ENCODE peak calls at places on chromosomes 4 and X, in seven cellular contexts. One of them, this sample, is unnamed.

GRCh38 chr4:8053688-8054449 is 104.7 kb downstream of the ABLIM2 start:
- DNase-seq in neuronal stem cell: no peak
- DNase-seq in fibroblast of lung: no peak
- DNase-seq in endothelial cell of umbilical vein: no peak
- DNase-seq in HCT116: no peak
- DNase-seq in IMR-90: no peak
- DNase-seq in GM23248: no peak
- DNase-seq in this sample: no peak

GRCh38 chr4:127782025-127782274 is 172 bp upstream of the HSPA4L start:
- DNase-seq in IMR-90: peak
- DNase-seq in fibroblast of lung: peak
- DNase-seq in endothelial cell of umbilical vein: no peak
- DNase-seq in HCT116: peak
- DNase-seq in GM23248: peak
- DNase-seq in neuronal stem cell: peak
- DNase-seq in this sample: no peak

GRCh38 chr4:159765402-159765801 is 662.5 kb downstream of the RAPGEF2 start:
- DNase-seq in GM23248: peak
- DNase-seq in HCT116: no peak
- DNase-seq in neuronal stem cell: no peak
- DNase-seq in IMR-90: no peak
- DNase-seq in endothelial cell of umbilical vein: no peak
- DNase-seq in fibroblast of lung: no peak
- DNase-seq in this sample: no peak

GRCh38 chrX:130147631-130148030 is 18.0 kb downstream of the AIFM1 start:
- DNase-seq in neuronal stem cell: no peak
- DNase-seq in GM23248: no peak
- DNase-seq in HCT116: no peak
- DNase-seq in fibroblast of lung: no peak
- DNase-seq in IMR-90: no peak
- DNase-seq in endothelial cell of umbilical vein: no peak
- DNase-seq in this sample: no peak

GRCh38 chr4:129583868-129584267 is 487.9 kb downstream of the C4orf33 start:
- DNase-seq in IMR-90: no peak
- DNase-seq in GM23248: no peak
- DNase-seq in neuronal stem cell: no peak
- DNase-seq in endothelial cell of umbilical vein: no peak
- DNase-seq in fibroblast of lung: peak
- DNase-seq in HCT116: no peak
- DNase-seq in this sample: peak

GRCh38 chr4:84498203-84499026 is 677 bp downstream of the NKX6-1 start:
- DNase-seq in GM23248: peak
- DNase-seq in neuronal stem cell: no peak
- DNase-seq in fibroblast of lung: peak
- DNase-seq in IMR-90: peak
- DNase-seq in endothelial cell of umbilical vein: peak
- DNase-seq in HCT116: peak
- DNase-seq in this sample: no peak

GRCh38 chrX:12975670-12975965 is 708 bp downstream of the TMSB4X start:
- DNase-seq in IMR-90: no peak
- DNase-seq in neuronal stem cell: no peak
- DNase-seq in GM23248: no peak
- DNase-seq in HCT116: no peak
- DNase-seq in endothelial cell of umbilical vein: no peak
- DNase-seq in fibroblast of lung: no peak
- DNase-seq in this sample: no peak

GRCh38 chr4:140136509-140136908 is 17.5 kb downstream of the MAML3 start:
- DNase-seq in GM23248: peak
- DNase-seq in IMR-90: peak
- DNase-seq in endothelial cell of umbilical vein: peak
- DNase-seq in HCT116: no peak
- DNase-seq in fibroblast of lung: peak
- DNase-seq in neuronal stem cell: no peak
- DNase-seq in this sample: no peak

GRCh38 chrX:49282647-49283011 is 13.0 kb downstream of the PPP1R3F start:
- DNase-seq in GM23248: peak
- DNase-seq in endothelial cell of umbilical vein: no peak
- DNase-seq in HCT116: peak
- DNase-seq in IMR-90: peak
- DNase-seq in neuronal stem cell: no peak
- DNase-seq in fibroblast of lung: peak
- DNase-seq in this sample: no peak

GRCh38 chr4:20137176-20137575 is 114.5 kb upstream of the SLIT2 start:
- DNase-seq in HCT116: no peak
- DNase-seq in neuronal stem cell: no peak
- DNase-seq in fibroblast of lung: peak
- DNase-seq in IMR-90: peak
- DNase-seq in endothelial cell of umbilical vein: no peak
- DNase-seq in GM23248: peak
- DNase-seq in this sample: peak

GRCh38 chr4:94489075-94489474 is 37.3 kb downstream of the PDLIM5 start:
- DNase-seq in endothelial cell of umbilical vein: no peak
- DNase-seq in fibroblast of lung: no peak
- DNase-seq in HCT116: no peak
- DNase-seq in neuronal stem cell: no peak
- DNase-seq in GM23248: no peak
- DNase-seq in IMR-90: no peak
- DNase-seq in this sample: no peak

GRCh38 chrX:17375631-17376380 is 806 bp downstream of the NHS start:
- DNase-seq in endothelial cell of umbilical vein: peak
- DNase-seq in GM23248: peak
- DNase-seq in IMR-90: peak
- DNase-seq in HCT116: no peak
- DNase-seq in neuronal stem cell: peak
- DNase-seq in fibroblast of lung: peak
- DNase-seq in this sample: no peak

GRCh38 chr4:1635452-1635851 is 48.7 kb downstream of the FAM53A start:
- DNase-seq in endothelial cell of umbilical vein: no peak
- DNase-seq in HCT116: no peak
- DNase-seq in GM23248: no peak
- DNase-seq in IMR-90: no peak
- DNase-seq in fibroblast of lung: no peak
- DNase-seq in neuronal stem cell: no peak
- DNase-seq in this sample: no peak

GRCh38 chrX:140034916-140035315 is 69.6 kb upstream of the CXorf66 start:
- DNase-seq in endothelial cell of umbilical vein: no peak
- DNase-seq in fibroblast of lung: no peak
- DNase-seq in IMR-90: no peak
- DNase-seq in HCT116: no peak
- DNase-seq in neuronal stem cell: no peak
- DNase-seq in GM23248: peak
- DNase-seq in this sample: no peak

GRCh38 chrX:22247169-22247568 is 25.5 kb upstream of the CBLL2 start:
- DNase-seq in HCT116: no peak
- DNase-seq in neuronal stem cell: no peak
- DNase-seq in fibroblast of lung: peak
- DNase-seq in GM23248: peak
- DNase-seq in IMR-90: peak
- DNase-seq in endothelial cell of umbilical vein: no peak
- DNase-seq in this sample: no peak

GRCh38 chr4:74501579-74501978 is 56.6 kb downstream of the AREG start:
- DNase-seq in GM23248: peak
- DNase-seq in fibroblast of lung: peak
- DNase-seq in IMR-90: peak
- DNase-seq in HCT116: no peak
- DNase-seq in endothelial cell of umbilical vein: peak
- DNase-seq in neuronal stem cell: no peak
- DNase-seq in this sample: no peak

GRCh38 chrX:129842510-129843208 is 1.0 kb downstream of the ZDHHC9 start:
- DNase-seq in HCT116: no peak
- DNase-seq in IMR-90: peak
- DNase-seq in fibroblast of lung: peak
- DNase-seq in neuronal stem cell: no peak
- DNase-seq in endothelial cell of umbilical vein: peak
- DNase-seq in GM23248: peak
- DNase-seq in this sample: no peak

GRCh38 chr4:16582526-16582925 is 315.9 kb downstream of the LDB2 start:
- DNase-seq in neuronal stem cell: no peak
- DNase-seq in fibroblast of lung: no peak
- DNase-seq in endothelial cell of umbilical vein: no peak
- DNase-seq in IMR-90: no peak
- DNase-seq in GM23248: no peak
- DNase-seq in HCT116: no peak
- DNase-seq in this sample: peak

GRCh38 chr4:141731481-141731880 is 95.1 kb downstream of the IL15 start:
- DNase-seq in fibroblast of lung: no peak
- DNase-seq in GM23248: peak
- DNase-seq in neuronal stem cell: no peak
- DNase-seq in HCT116: no peak
- DNase-seq in IMR-90: peak
- DNase-seq in endothelial cell of umbilical vein: no peak
- DNase-seq in this sample: no peak

GRCh38 chr4:137545461-137545861 is 13.2 kb upstream of the PCDH18 start:
- DNase-seq in fibroblast of lung: peak
- DNase-seq in HCT116: no peak
- DNase-seq in neuronal stem cell: no peak
- DNase-seq in IMR-90: peak
- DNase-seq in endothelial cell of umbilical vein: no peak
- DNase-seq in GM23248: peak
- DNase-seq in this sample: no peak

GRCh38 chr4:53459548-53459947 is 82.1 kb downstream of the FIP1L1 start:
- DNase-seq in IMR-90: peak
- DNase-seq in GM23248: peak
- DNase-seq in endothelial cell of umbilical vein: peak
- DNase-seq in HCT116: no peak
- DNase-seq in fibroblast of lung: peak
- DNase-seq in neuronal stem cell: no peak
- DNase-seq in this sample: no peak

GRCh38 chrX:40011483-40012038 is 86.2 kb downstream of the BCOR start:
- DNase-seq in endothelial cell of umbilical vein: no peak
- DNase-seq in neuronal stem cell: no peak
- DNase-seq in GM23248: no peak
- DNase-seq in HCT116: no peak
- DNase-seq in IMR-90: no peak
- DNase-seq in fibroblast of lung: no peak
- DNase-seq in this sample: no peak

GRCh38 chr4:5746829-5747745 is 36.1 kb downstream of the EVC start:
- DNase-seq in neuronal stem cell: no peak
- DNase-seq in fibroblast of lung: peak
- DNase-seq in IMR-90: peak
- DNase-seq in GM23248: peak
- DNase-seq in endothelial cell of umbilical vein: peak
- DNase-seq in HCT116: no peak
- DNase-seq in this sample: no peak

GRCh38 chr4:138749303-138749702 is 266.3 kb upstream of the NOCT start:
- DNase-seq in IMR-90: peak
- DNase-seq in endothelial cell of umbilical vein: no peak
- DNase-seq in HCT116: no peak
- DNase-seq in GM23248: peak
- DNase-seq in neuronal stem cell: no peak
- DNase-seq in fibroblast of lung: peak
- DNase-seq in this sample: no peak

GRCh38 chr4:20251796-20252655 is at the start of gene SLIT2:
- DNase-seq in fibroblast of lung: peak
- DNase-seq in GM23248: peak
- DNase-seq in neuronal stem cell: peak
- DNase-seq in endothelial cell of umbilical vein: peak
- DNase-seq in IMR-90: peak
- DNase-seq in HCT116: peak
- DNase-seq in this sample: no peak

GRCh38 chr4:184617611-184618196 is 31.5 kb downstream of the CASP3 start:
- DNase-seq in GM23248: no peak
- DNase-seq in IMR-90: no peak
- DNase-seq in endothelial cell of umbilical vein: no peak
- DNase-seq in fibroblast of lung: no peak
- DNase-seq in HCT116: no peak
- DNase-seq in neuronal stem cell: no peak
- DNase-seq in this sample: no peak

DNA sequence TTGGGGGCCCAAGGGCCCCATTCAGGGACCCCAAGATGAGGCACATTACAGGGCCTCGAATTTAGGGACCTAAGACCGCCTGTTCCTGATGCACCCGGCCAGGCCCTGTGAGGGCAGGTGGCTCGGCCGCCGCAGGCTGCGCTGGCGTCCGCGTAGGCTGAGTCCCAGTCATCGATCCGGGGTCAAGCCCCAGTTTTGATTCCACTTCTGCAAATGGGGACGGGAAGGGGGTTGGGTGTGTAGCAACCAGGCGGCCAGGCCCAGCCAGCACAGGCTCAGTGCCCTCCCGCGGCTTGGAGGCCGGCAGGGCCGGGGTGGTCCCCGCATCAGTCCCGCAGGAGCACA is 327 bp downstream of the PNPLA4 start:
- DNase-seq in neuronal stem cell: no peak
- DNase-seq in endothelial cell of umbilical vein: no peak
- DNase-seq in IMR-90: no peak
- DNase-seq in HCT116: no peak
- DNase-seq in fibroblast of lung: no peak
- DNase-seq in GM23248: no peak
- DNase-seq in this sample: no peak
- H3K9ac ChIP-seq in neuronal stem cell: peak
- H3K9ac ChIP-seq in endothelial cell of umbilical vein: peak
- H3K9ac ChIP-seq in IMR-90: peak
- H3K9ac ChIP-seq in HCT116: peak
- H3K9ac ChIP-seq in fibroblast of lung: peak
- H3K9ac ChIP-seq in GM23248: peak
- H3K9ac ChIP-seq in this sample: no peak

GRCh38 chr4:22391548-22391947 is 124.3 kb downstream of the ADGRA3 start:
- DNase-seq in fibroblast of lung: peak
- DNase-seq in neuronal stem cell: no peak
- DNase-seq in endothelial cell of umbilical vein: no peak
- DNase-seq in HCT116: no peak
- DNase-seq in IMR-90: peak
- DNase-seq in GM23248: peak
- DNase-seq in this sample: no peak

GRCh38 chr4:22384154-22384553 is 131.7 kb downstream of the ADGRA3 start:
- DNase-seq in neuronal stem cell: no peak
- DNase-seq in IMR-90: no peak
- DNase-seq in GM23248: no peak
- DNase-seq in endothelial cell of umbilical vein: no peak
- DNase-seq in HCT116: no peak
- DNase-seq in fibroblast of lung: no peak
- DNase-seq in this sample: no peak

GRCh38 chr4:22389240-22389871 is 126.5 kb downstream of the ADGRA3 start:
- DNase-seq in endothelial cell of umbilical vein: peak
- DNase-seq in fibroblast of lung: peak
- DNase-seq in IMR-90: peak
- DNase-seq in GM23248: peak
- DNase-seq in HCT116: peak
- DNase-seq in neuronal stem cell: peak
- DNase-seq in this sample: peak

GRCh38 chr4:22385615-22386014 is 130.3 kb downstream of the ADGRA3 start:
- DNase-seq in HCT116: peak
- DNase-seq in IMR-90: peak
- DNase-seq in endothelial cell of umbilical vein: peak
- DNase-seq in neuronal stem cell: no peak
- DNase-seq in GM23248: peak
- DNase-seq in fibroblast of lung: peak
- DNase-seq in this sample: no peak
- H3K4me2 ChIP-seq in HCT116: peak
- H3K4me2 ChIP-seq in IMR-90: no peak
- H3K4me2 ChIP-seq in endothelial cell of umbilical vein: peak
- H3K4me2 ChIP-seq in neuronal stem cell: no peak
- H3K4me2 ChIP-seq in GM23248: peak
- H3K4me2 ChIP-seq in fibroblast of lung: no peak
- H3K4me2 ChIP-seq in this sample: no peak

GRCh38 chr4:173547889-173548288 is 17.9 kb upstream of the HAND2 start:
- DNase-seq in fibroblast of lung: no peak
- DNase-seq in endothelial cell of umbilical vein: no peak
- DNase-seq in GM23248: no peak
- DNase-seq in IMR-90: no peak
- DNase-seq in HCT116: no peak
- DNase-seq in neuronal stem cell: no peak
- DNase-seq in this sample: no peak
- H3K9ac ChIP-seq in fibroblast of lung: no peak
- H3K9ac ChIP-seq in endothelial cell of umbilical vein: no peak
- H3K9ac ChIP-seq in GM23248: no peak
- H3K9ac ChIP-seq in IMR-90: no peak
- H3K9ac ChIP-seq in HCT116: no peak
- H3K9ac ChIP-seq in neuronal stem cell: no peak
- H3K9ac ChIP-seq in this sample: no peak

GRCh38 chr4:108991929-108992328 is 229.1 kb upstream of the ETNPPL start:
- DNase-seq in GM23248: peak
- DNase-seq in fibroblast of lung: peak
- DNase-seq in HCT116: no peak
- DNase-seq in neuronal stem cell: no peak
- DNase-seq in endothelial cell of umbilical vein: no peak
- DNase-seq in IMR-90: peak
- DNase-seq in this sample: no peak
- H3K4me2 ChIP-seq in GM23248: peak
- H3K4me2 ChIP-seq in fibroblast of lung: no peak
- H3K4me2 ChIP-seq in HCT116: no peak
- H3K4me2 ChIP-seq in neuronal stem cell: no peak
- H3K4me2 ChIP-seq in endothelial cell of umbilical vein: no peak
- H3K4me2 ChIP-seq in IMR-90: no peak
- H3K4me2 ChIP-seq in this sample: no peak

This sample was measured in DND-41.